ENCODE peak calls at places on chromosomes 12 and 14, in nine cellular contexts. One of them, this sample, is unnamed.

GRCh38 chr14:29716150-29716549 is 211.5 kb downstream of the PRKD1 start:
- DNase-seq in transverse colon: no peak
- DNase-seq in endodermal cell: no peak
- DNase-seq in tibial artery: no peak
- DNase-seq in H1: no peak
- DNase-seq in ascending aorta: no peak
- DNase-seq in spleen: no peak
- DNase-seq in CD8-positive, alpha-beta T cell: no peak
- DNase-seq in CD8-positive, alpha-beta memory T cell: no peak
- DNase-seq in this sample: no peak

GRCh38 chr14:97458302-97459137 is 661.3 kb downstream of the VRK1 start:
- DNase-seq in endodermal cell: peak; percentile 91
- DNase-seq in tibial artery: no peak
- DNase-seq in transverse colon: peak; percentile 28
- DNase-seq in spleen: peak; percentile 90
- DNase-seq in ascending aorta: no peak
- DNase-seq in CD8-positive, alpha-beta memory T cell: peak; percentile 88
- DNase-seq in CD8-positive, alpha-beta T cell: peak; percentile 70
- DNase-seq in H1: peak; percentile 67
- DNase-seq in this sample: no peak

GRCh38 chr12:132550014-132550802 is 60.2 kb downstream of the LRCOL1 start:
- DNase-seq in tibial artery: no peak
- DNase-seq in transverse colon: no peak
- DNase-seq in CD8-positive, alpha-beta memory T cell: no peak
- DNase-seq in endodermal cell: peak; percentile 93
- DNase-seq in CD8-positive, alpha-beta T cell: no peak
- DNase-seq in ascending aorta: no peak
- DNase-seq in H1: peak; percentile 83
- DNase-seq in spleen: no peak
- DNase-seq in this sample: no peak

GRCh38 chr12:113184098-113184899 is 979 bp downstream of the DDX54 start:
- DNase-seq in CD8-positive, alpha-beta memory T cell: no peak
- DNase-seq in transverse colon: no peak
- DNase-seq in ascending aorta: no peak
- DNase-seq in H1: no peak
- DNase-seq in tibial artery: no peak
- DNase-seq in CD8-positive, alpha-beta T cell: no peak
- DNase-seq in spleen: peak; percentile 90
- DNase-seq in endodermal cell: no peak
- DNase-seq in this sample: no peak

GRCh38 chr12:131388164-131388795 is 322.6 kb upstream of the SFSWAP start:
- DNase-seq in CD8-positive, alpha-beta T cell: no peak
- DNase-seq in ascending aorta: no peak
- DNase-seq in CD8-positive, alpha-beta memory T cell: no peak
- DNase-seq in tibial artery: no peak
- DNase-seq in transverse colon: no peak
- DNase-seq in endodermal cell: no peak
- DNase-seq in H1: no peak
- DNase-seq in spleen: peak; percentile 49
- DNase-seq in this sample: no peak

GRCh38 chr14:104239185-104239775 is 100.9 kb downstream of the KIF26A start:
- DNase-seq in ascending aorta: no peak
- DNase-seq in endodermal cell: peak; percentile 20
- DNase-seq in transverse colon: no peak
- DNase-seq in spleen: no peak
- DNase-seq in CD8-positive, alpha-beta memory T cell: peak; percentile 40
- DNase-seq in tibial artery: peak; percentile 43
- DNase-seq in H1: no peak
- DNase-seq in CD8-positive, alpha-beta T cell: no peak
- DNase-seq in this sample: no peak

GRCh38 chr12:6215120-6215807 is 15.1 kb downstream of the CD9 start:
- DNase-seq in endodermal cell: peak; percentile 91
- DNase-seq in tibial artery: no peak
- DNase-seq in CD8-positive, alpha-beta T cell: no peak
- DNase-seq in transverse colon: no peak
- DNase-seq in H1: peak; percentile 62
- DNase-seq in CD8-positive, alpha-beta memory T cell: no peak
- DNase-seq in spleen: no peak
- DNase-seq in ascending aorta: no peak
- DNase-seq in this sample: no peak

GRCh38 chr12:49803693-49804450 is 24.3 kb downstream of the NCKAP5L start:
- DNase-seq in H1: no peak
- DNase-seq in spleen: no peak
- DNase-seq in CD8-positive, alpha-beta memory T cell: no peak
- DNase-seq in ascending aorta: no peak
- DNase-seq in tibial artery: no peak
- DNase-seq in endodermal cell: no peak
- DNase-seq in CD8-positive, alpha-beta T cell: no peak
- DNase-seq in transverse colon: no peak
- DNase-seq in this sample: no peak

GRCh38 chr12:124208469-124208868 is 86.4 kb upstream of the RFLNA start:
- DNase-seq in CD8-positive, alpha-beta memory T cell: no peak
- DNase-seq in H1: no peak
- DNase-seq in spleen: no peak
- DNase-seq in ascending aorta: no peak
- DNase-seq in endodermal cell: peak; percentile 42
- DNase-seq in transverse colon: no peak
- DNase-seq in CD8-positive, alpha-beta T cell: no peak
- DNase-seq in tibial artery: peak; percentile 33
- DNase-seq in this sample: peak; percentile 55

GRCh38 chr14:81534510-81535074 is 939 bp upstream of the SEL1L start:
- DNase-seq in endodermal cell: no peak
- DNase-seq in CD8-positive, alpha-beta T cell: no peak
- DNase-seq in transverse colon: no peak
- DNase-seq in spleen: no peak
- DNase-seq in H1: no peak
- DNase-seq in CD8-positive, alpha-beta memory T cell: no peak
- DNase-seq in tibial artery: no peak
- DNase-seq in ascending aorta: no peak
- DNase-seq in this sample: no peak

GRCh38 chr14:97874394-97874793 is 1077.2 kb downstream of the VRK1 start:
- DNase-seq in H1: no peak
- DNase-seq in ascending aorta: no peak
- DNase-seq in transverse colon: no peak
- DNase-seq in tibial artery: no peak
- DNase-seq in endodermal cell: no peak
- DNase-seq in CD8-positive, alpha-beta memory T cell: no peak
- DNase-seq in spleen: no peak
- DNase-seq in CD8-positive, alpha-beta T cell: no peak
- DNase-seq in this sample: no peak

GRCh38 chr12:109764123-109764522 is 50.5 kb downstream of the FAM222A start:
- DNase-seq in spleen: no peak
- DNase-seq in CD8-positive, alpha-beta memory T cell: no peak
- DNase-seq in endodermal cell: peak; percentile 66
- DNase-seq in ascending aorta: no peak
- DNase-seq in CD8-positive, alpha-beta T cell: no peak
- DNase-seq in transverse colon: no peak
- DNase-seq in H1: peak; percentile 42
- DNase-seq in tibial artery: no peak
- DNase-seq in this sample: no peak

GRCh38 chr12:102740157-102741032 is 176.6 kb downstream of the PAH start:
- DNase-seq in CD8-positive, alpha-beta T cell: no peak
- DNase-seq in CD8-positive, alpha-beta memory T cell: no peak
- DNase-seq in spleen: no peak
- DNase-seq in H1: no peak
- DNase-seq in ascending aorta: no peak
- DNase-seq in transverse colon: no peak
- DNase-seq in endodermal cell: no peak
- DNase-seq in tibial artery: no peak
- DNase-seq in this sample: no peak

GRCh38 chr14:92373336-92373735 is 50.4 kb downstream of the SLC24A4 start:
- DNase-seq in ascending aorta: no peak
- DNase-seq in tibial artery: no peak
- DNase-seq in transverse colon: no peak
- DNase-seq in CD8-positive, alpha-beta memory T cell: no peak
- DNase-seq in CD8-positive, alpha-beta T cell: no peak
- DNase-seq in endodermal cell: no peak
- DNase-seq in spleen: no peak
- DNase-seq in H1: no peak
- DNase-seq in this sample: no peak

GRCh38 chr14:68111733-68112270 is 292.2 kb downstream of the RAD51B start:
- DNase-seq in transverse colon: no peak
- DNase-seq in tibial artery: no peak
- DNase-seq in endodermal cell: no peak
- DNase-seq in spleen: no peak
- DNase-seq in H1: no peak
- DNase-seq in CD8-positive, alpha-beta memory T cell: no peak
- DNase-seq in ascending aorta: no peak
- DNase-seq in CD8-positive, alpha-beta T cell: no peak
- DNase-seq in this sample: no peak

GRCh38 chr12:57222286-57223190 is 5.9 kb downstream of the NXPH4 start:
- DNase-seq in endodermal cell: no peak
- DNase-seq in ascending aorta: no peak
- DNase-seq in spleen: no peak
- DNase-seq in CD8-positive, alpha-beta memory T cell: no peak
- DNase-seq in CD8-positive, alpha-beta T cell: no peak
- DNase-seq in H1: no peak
- DNase-seq in tibial artery: no peak
- DNase-seq in transverse colon: no peak
- DNase-seq in this sample: no peak

GRCh38 chr12:57220770-57221168 is 4.2 kb downstream of the NXPH4 start:
- DNase-seq in H1: no peak
- DNase-seq in spleen: no peak
- DNase-seq in transverse colon: no peak
- DNase-seq in tibial artery: no peak
- DNase-seq in ascending aorta: no peak
- DNase-seq in CD8-positive, alpha-beta memory T cell: no peak
- DNase-seq in endodermal cell: no peak
- DNase-seq in CD8-positive, alpha-beta T cell: no peak
- DNase-seq in this sample: no peak

GRCh38 chr12:57219205-57219992 is 2.8 kb downstream of the NXPH4 start:
- DNase-seq in H1: peak; percentile 49
- DNase-seq in spleen: no peak
- DNase-seq in endodermal cell: peak; percentile 67
- DNase-seq in CD8-positive, alpha-beta memory T cell: no peak
- DNase-seq in CD8-positive, alpha-beta T cell: no peak
- DNase-seq in ascending aorta: no peak
- DNase-seq in transverse colon: no peak
- DNase-seq in tibial artery: no peak
- DNase-seq in this sample: no peak

GRCh38 chr12:57219993-57220728 is 3.6 kb downstream of the NXPH4 start:
- DNase-seq in transverse colon: no peak
- DNase-seq in ascending aorta: no peak
- DNase-seq in tibial artery: no peak
- DNase-seq in CD8-positive, alpha-beta memory T cell: no peak
- DNase-seq in spleen: no peak
- DNase-seq in H1: peak; percentile 52
- DNase-seq in CD8-positive, alpha-beta T cell: no peak
- DNase-seq in endodermal cell: no peak
- DNase-seq in this sample: no peak

DNA sequence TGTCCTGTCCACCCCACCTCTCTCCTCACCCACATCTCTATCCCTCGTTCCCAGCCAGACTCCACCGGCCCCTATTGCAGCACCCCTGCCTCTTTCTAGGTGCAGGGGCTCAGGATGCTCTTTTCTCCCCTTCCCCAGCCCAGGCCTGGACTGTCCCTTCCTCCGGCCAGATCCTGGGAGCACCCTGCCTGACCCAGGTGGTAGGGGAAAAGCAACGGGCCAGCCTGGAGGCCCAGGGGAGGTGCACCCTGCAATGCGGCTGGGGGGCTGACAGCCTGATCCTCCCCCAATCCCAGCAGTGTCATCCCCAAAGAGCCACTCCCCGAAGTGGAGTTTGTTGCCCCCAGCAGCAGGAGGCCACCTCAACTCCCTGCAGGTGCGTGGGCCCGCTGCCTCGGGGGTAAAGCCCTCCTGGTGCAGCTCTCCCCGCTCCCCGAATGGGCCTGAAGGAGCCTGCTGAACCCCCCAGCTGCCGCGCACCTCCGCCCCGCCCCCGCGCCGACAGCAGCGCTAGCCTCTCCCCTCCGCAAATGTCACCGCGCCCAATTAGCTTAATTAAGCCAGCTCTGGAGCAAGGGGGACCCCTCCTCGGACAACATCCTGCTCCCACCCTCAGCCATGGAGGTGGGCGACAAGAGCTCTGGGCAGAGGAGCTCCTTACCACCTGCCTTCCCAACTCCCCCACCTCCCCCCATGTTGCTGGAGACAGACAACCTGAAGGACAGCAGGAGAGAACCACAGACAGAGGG is 4.7 kb downstream of the NXPH4 start:
- DNase-seq in H1: no peak
- DNase-seq in transverse colon: no peak
- DNase-seq in spleen: no peak
- DNase-seq in CD8-positive, alpha-beta T cell: no peak
- DNase-seq in ascending aorta: no peak
- DNase-seq in CD8-positive, alpha-beta memory T cell: no peak
- DNase-seq in tibial artery: no peak
- DNase-seq in endodermal cell: no peak
- DNase-seq in this sample: no peak
- H3K36me3 ChIP-seq in H1: no peaks in the 10 kb centered on the region
- H3K36me3 ChIP-seq in transverse colon: no peaks in the 10 kb centered on the region
- H3K36me3 ChIP-seq in spleen: no peaks in the 10 kb centered on the region
- H3K36me3 ChIP-seq in CD8-positive, alpha-beta T cell: no peaks in the 10 kb centered on the region
- H3K36me3 ChIP-seq in ascending aorta: no peaks in the 10 kb centered on the region
- H3K36me3 ChIP-seq in CD8-positive, alpha-beta memory T cell: no peaks in the 10 kb centered on the region
- H3K36me3 ChIP-seq in tibial artery: no peaks in the 10 kb centered on the region
- H3K36me3 ChIP-seq in endodermal cell: no peaks in the 10 kb centered on the region
- H3K36me3 ChIP-seq in this sample: no peaks in the 10 kb centered on the region

GRCh38 chr14:90999299-90999698 is 61.1 kb downstream of the RPS6KA5 start:
- DNase-seq in ascending aorta: no peak
- DNase-seq in transverse colon: no peak
- DNase-seq in H1: no peak
- DNase-seq in endodermal cell: peak; percentile 48
- DNase-seq in spleen: no peak
- DNase-seq in tibial artery: no peak
- DNase-seq in CD8-positive, alpha-beta memory T cell: no peak
- DNase-seq in CD8-positive, alpha-beta T cell: no peak
- DNase-seq in this sample: no peak
- H3K27ac ChIP-seq in ascending aorta: no peak overlapping the region
- H3K27ac ChIP-seq in transverse colon: no peak overlapping the region
- H3K27ac ChIP-seq in H1: no peak overlapping the region
- H3K27ac ChIP-seq in endodermal cell: no peak overlapping the region
- H3K27ac ChIP-seq in spleen: no peak overlapping the region
- H3K27ac ChIP-seq in tibial artery: no peak overlapping the region
- H3K27ac ChIP-seq in CD8-positive, alpha-beta memory T cell: no peak overlapping the region
- H3K27ac ChIP-seq in CD8-positive, alpha-beta T cell: no peak overlapping the region
- H3K27ac ChIP-seq in this sample: no peak overlapping the region

GRCh38 chr14:56799327-56799645 is 11.0 kb downstream of the OTX2 start:
- DNase-seq in endodermal cell: no peak
- DNase-seq in tibial artery: no peak
- DNase-seq in transverse colon: no peak
- DNase-seq in CD8-positive, alpha-beta T cell: no peak
- DNase-seq in H1: no peak
- DNase-seq in spleen: no peak
- DNase-seq in ascending aorta: no peak
- DNase-seq in CD8-positive, alpha-beta memory T cell: no peak
- DNase-seq in this sample: no peak
- H3K4me1 ChIP-seq in endodermal cell: peaks cover 5% of the 10 kb centered on the region
- H3K4me1 ChIP-seq in tibial artery: peaks cover 17% of the 10 kb centered on the region
- H3K4me1 ChIP-seq in transverse colon: peaks cover 23% of the 10 kb centered on the region
- H3K4me1 ChIP-seq in CD8-positive, alpha-beta T cell: peaks cover 4% of the 10 kb centered on the region
- H3K4me1 ChIP-seq in H1: peaks cover 41% of the 10 kb centered on the region
- H3K4me1 ChIP-seq in spleen: peaks cover 34% of the 10 kb centered on the region
- H3K4me1 ChIP-seq in ascending aorta: peaks cover 4% of the 10 kb centered on the region
- H3K4me1 ChIP-seq in CD8-positive, alpha-beta memory T cell: no peaks in the 10 kb centered on the region
- H3K4me1 ChIP-seq in this sample: no peaks in the 10 kb centered on the region

GRCh38 chr14:91282954-91283645 is 38.6 kb upstream of the GPR68 start:
- DNase-seq in spleen: peak; percentile 24
- DNase-seq in transverse colon: no peak
- DNase-seq in CD8-positive, alpha-beta T cell: no peak
- DNase-seq in tibial artery: no peak
- DNase-seq in CD8-positive, alpha-beta memory T cell: no peak
- DNase-seq in endodermal cell: no peak
- DNase-seq in H1: no peak
- DNase-seq in ascending aorta: no peak
- DNase-seq in this sample: no peak
- H3K36me3 ChIP-seq in spleen: peaks cover 79% of the 10 kb centered on the region
- H3K36me3 ChIP-seq in transverse colon: no peaks in the 10 kb centered on the region
- H3K36me3 ChIP-seq in CD8-positive, alpha-beta T cell: peaks cover 92% of the 10 kb centered on the region
- H3K36me3 ChIP-seq in tibial artery: no peaks in the 10 kb centered on the region
- H3K36me3 ChIP-seq in CD8-positive, alpha-beta memory T cell: peaks cover 97% of the 10 kb centered on the region
- H3K36me3 ChIP-seq in endodermal cell: peaks cover 54% of the 10 kb centered on the region
- H3K36me3 ChIP-seq in H1: peaks cover 12% of the 10 kb centered on the region
- H3K36me3 ChIP-seq in ascending aorta: no peaks in the 10 kb centered on the region
- H3K36me3 ChIP-seq in this sample: peaks cover 35% of the 10 kb centered on the region